ENCODE peak calls at places on chromosomes 3 and 15, in five cellular contexts. O, J, M, V and A are unnamed samples.

GRCh38 chr3:20574746-20575145 is 388.7 kb upstream of the SGO1 start:
- DNase-seq in J (no peak), O (no peak), M (no peak), V (peak; percentile 80), A (no peak)

GRCh38 chr3:13217736-13218540 is 144.7 kb upstream of the IQSEC1 start:
- DNase-seq in O (no peak), J (no peak), V (peak; percentile 87), M (no peak), A (no peak)

GRCh38 chr3:171225101-171225674 is 198.7 kb upstream of the SLC2A2 start:
- DNase-seq in M (no peak), V (no peak), J (no peak), O (no peak), A (no peak)

GRCh38 chr3:53238051-53238850 is 17.6 kb downstream of the TKT start:
- DNase-seq in V (peak; percentile 97), O (peak; percentile 64), M (no peak), J (no peak), A (no peak)

GRCh38 chr3:154040283-154040682 is 80.9 kb upstream of the ARHGEF26 start:
- DNase-seq in V (peak; percentile 41), M (no peak), O (no peak), J (no peak), A (no peak)

GRCh38 chr15:35673093-35673573 is 127.2 kb upstream of the DPH6 start:
- DNase-seq in J (no peak), V (no peak), O (no peak), M (no peak), A (no peak)

GRCh38 chr3:108296239-108296638 is at the start of gene HHLA2:
- DNase-seq in J (no peak), M (no peak), O (peak; percentile 40), V (peak; percentile 50), A (no peak)

GRCh38 chr15:76865548-76865991 is 39.6 kb downstream of the SCAPER start:
- DNase-seq in M (no peak), V (no peak), O (no peak), J (no peak), A (no peak)

GRCh38 chr3:148600902-148601765 is 96.6 kb upstream of the AGTR1 start:
- DNase-seq in O (peak; percentile 29), M (no peak), V (peak; percentile 65), J (no peak), A (no peak)

GRCh38 chr15:40633178-40633577 is 39.1 kb downstream of the KNL1 start:
- DNase-seq in V (no peak), J (no peak), O (no peak), M (no peak), A (no peak)

GRCh38 chr3:180180795-180181194 is 144.1 kb upstream of the PEX5L start:
- DNase-seq in V (no peak), O (no peak), J (no peak), M (no peak), A (no peak)

GRCh38 chr3:128503751-128504532 is 10.9 kb upstream of the GATA2 start:
- DNase-seq in O (no peak), V (no peak), J (no peak), M (no peak), A (no peak)

GRCh38 chr3:80141557-80141956 is 373.8 kb upstream of the ROBO1 start:
- DNase-seq in V (no peak), M (no peak), O (no peak), J (no peak), A (no peak)

GRCh38 chr3:32759342-32759741 is 58.5 kb upstream of the TRIM71 start:
- DNase-seq in O (no peak), M (no peak), J (no peak), V (no peak), A (no peak)

GRCh38 chr3:146019508-146019907 is 141.5 kb downstream of the PLOD2 start:
- DNase-seq in M (no peak), J (no peak), V (no peak), O (no peak), A (no peak)

GRCh38 chr3:9914559-9915251 is 2.2 kb upstream of the IL17RC start:
- DNase-seq in O (peak; percentile 20), V (no peak), J (no peak), M (no peak), A (no peak)

GRCh38 chr3:13872451-13872850 is 7.4 kb downstream of the WNT7A start:
- DNase-seq in O (no peak), J (no peak), M (no peak), V (no peak), A (no peak)

GRCh38 chr3:183298708-183299153 is 45.7 kb downstream of the B3GNT5 start:
- DNase-seq in O (peak; percentile 62), M (no peak), V (peak; percentile 96), J (no peak), A (peak; percentile 72)

GRCh38 chr3:46856576-46857471 is 6.4 kb downstream of the MYL3 start:
- DNase-seq in O (peak; percentile 5), M (no peak), J (no peak), V (no peak), A (peak; percentile 1)

GRCh38 chr3:130963878-130964277 is 62.7 kb downstream of the ASTE1 start:
- DNase-seq in O (no peak), M (no peak), V (peak; percentile 98), J (no peak), A (no peak)

GRCh38 chr3:72185549-72186484 is 400.9 kb upstream of the PROK2 start:
- DNase-seq in O (no peak), M (no peak), J (no peak), V (peak; percentile 85), A (peak; percentile 69)

GRCh38 chr3:182259579-182259978 is 533.7 kb upstream of the ATP11B start:
- DNase-seq in V (no peak), J (no peak), O (peak; percentile 16), M (peak; percentile 52), A (no peak)

GRCh38 chr15:59298255-59298856 is 74.3 kb downstream of the MYO1E start:
- DNase-seq in O (no peak), V (no peak), J (no peak), M (no peak), A (peak; percentile 38)

GRCh38 chr15:48671381-48672022 is 26.0 kb upstream of the FBN1 start:
- DNase-seq in J (no peak), V (peak; percentile 12), M (no peak), O (no peak), A (no peak)

GRCh38 chr15:74240002-74240568 is 4.0 kb downstream of the CCDC33 start:
- DNase-seq in J (no peak), O (peak; percentile 94), M (peak; percentile 96), V (peak; percentile 94), A (peak; percentile 47)

GRCh38 chr15:57457726-57458125 is 81.4 kb downstream of the CGNL1 start:
- DNase-seq in V (no peak), J (no peak), O (no peak), M (no peak), A (no peak)

GRCh38 chr3:127420825-127421224 is 133.0 kb upstream of the PRR20G start:
- DNase-seq in O (no peak), M (no peak), J (no peak), V (peak; percentile 21), A (no peak)

GRCh38 chr3:71305246-71306206 is 278.0 kb downstream of the FOXP1 start:
- DNase-seq in V (no peak), O (peak; percentile 33), J (no peak), M (no peak), A (no peak)

GRCh38 chr3:37862219-37862711 is 585 bp downstream of the CTDSPL start:
- DNase-seq in V (peak; percentile 31), M (no peak), O (peak; percentile 44), J (peak; percentile 48), A (peak; percentile 78)

GRCh38 chr15:57541271-57541670 is 50.4 kb upstream of the MYZAP start:
- DNase-seq in O (no peak), V (no peak), M (no peak), J (no peak), A (no peak)

GRCh38 chr15:85379403-85380131 is 836 bp upstream of the AKAP13 start:
- DNase-seq in O (peak; percentile 18), M (no peak), V (peak; percentile 42), J (no peak), A (no peak)

GRCh38 chr3:114775395-114775794 is 371.7 kb downstream of the ZBTB20 start:
- DNase-seq in V (peak; percentile 39), J (no peak), O (no peak), M (no peak), A (no peak)

GRCh38 chr15:71329509-71330260 is 214.4 kb downstream of the THSD4 start:
- DNase-seq in O (no peak), J (no peak), V (peak; percentile 64), M (no peak), A (peak; percentile 49)

GRCh38 chr3:59658236-59658635 is 608.4 kb upstream of the CFAP20DC start:
- DNase-seq in V (no peak), J (no peak), M (no peak), O (no peak), A (no peak)